ENCODE peak calls at places on chromosomes 13 and 19, in five cellular contexts. One of them, this sample, is unnamed.

GRCh38 chr13:41606646-41607045 is 149.3 kb downstream of the RGCC start:
- DNase-seq in spleen: no peak
- DNase-seq in A673: no peak
- DNase-seq in HFF-Myc: no peak
- DNase-seq in Peyer's patch: no peak
- DNase-seq in this sample: no peak

GRCh38 chr13:47556703-47557102 is 444.4 kb downstream of the SUCLA2 start:
- DNase-seq in spleen: no peak
- DNase-seq in A673: no peak
- DNase-seq in HFF-Myc: no peak
- DNase-seq in Peyer's patch: no peak
- DNase-seq in this sample: no peak

GRCh38 chr19:41930926-41931592 is 2.8 kb upstream of the ERFL start:
- DNase-seq in spleen: no peak
- DNase-seq in A673: peak
- DNase-seq in HFF-Myc: no peak
- DNase-seq in Peyer's patch: no peak
- DNase-seq in this sample: no peak

GRCh38 chr19:46383846-46384245 is 29.5 kb downstream of the CCDC8 start:
- DNase-seq in spleen: peak
- DNase-seq in A673: no peak
- DNase-seq in HFF-Myc: no peak
- DNase-seq in Peyer's patch: peak
- DNase-seq in this sample: no peak

GRCh38 chr13:25300861-25301346 is 521 bp upstream of the NUP58 start:
- DNase-seq in spleen: peak
- DNase-seq in A673: no peak
- DNase-seq in HFF-Myc: no peak
- DNase-seq in Peyer's patch: peak
- DNase-seq in this sample: peak

GRCh38 chr13:101626925-101627555 is 174.6 kb downstream of the ITGBL1 start:
- DNase-seq in spleen: no peak
- DNase-seq in A673: peak
- DNase-seq in HFF-Myc: no peak
- DNase-seq in Peyer's patch: peak
- DNase-seq in this sample: no peak

GRCh38 chr13:20125129-20125782 is 35.6 kb downstream of the GJA3 start:
- DNase-seq in spleen: no peak
- DNase-seq in A673: no peak
- DNase-seq in HFF-Myc: no peak
- DNase-seq in Peyer's patch: peak
- DNase-seq in this sample: peak

GRCh38 chr13:20340759-20341161 is 108.6 kb upstream of the GJB6 start:
- DNase-seq in spleen: no peak
- DNase-seq in A673: peak
- DNase-seq in HFF-Myc: no peak
- DNase-seq in Peyer's patch: no peak
- DNase-seq in this sample: peak

GRCh38 chr19:43229315-43229714 is 23.9 kb upstream of the PSG4 start:
- DNase-seq in spleen: no peak
- DNase-seq in A673: no peak
- DNase-seq in HFF-Myc: no peak
- DNase-seq in Peyer's patch: no peak
- DNase-seq in this sample: peak

GRCh38 chr19:16566161-16566560 is 6.1 kb downstream of the SLC35E1 start:
- DNase-seq in spleen: peak
- DNase-seq in A673: no peak
- DNase-seq in HFF-Myc: no peak
- DNase-seq in Peyer's patch: peak
- DNase-seq in this sample: no peak

GRCh38 chr13:30743319-30744055 is 8.1 kb downstream of the ALOX5AP start:
- DNase-seq in spleen: no peak
- DNase-seq in A673: no peak
- DNase-seq in HFF-Myc: peak
- DNase-seq in Peyer's patch: peak
- DNase-seq in this sample: peak

GRCh38 chr13:24997367-24997967 is 98.5 kb upstream of the PABPC3 start:
- DNase-seq in spleen: no peak
- DNase-seq in A673: peak
- DNase-seq in HFF-Myc: peak
- DNase-seq in Peyer's patch: no peak
- DNase-seq in this sample: peak

GRCh38 chr13:46288570-46289259 is 77.0 kb downstream of the LRRC63 start:
- DNase-seq in spleen: no peak
- DNase-seq in A673: peak
- DNase-seq in HFF-Myc: no peak
- DNase-seq in Peyer's patch: no peak
- DNase-seq in this sample: peak

GRCh38 chr13:110799246-110800236 is 86.0 kb downstream of the ING1 start:
- DNase-seq in spleen: peak
- DNase-seq in A673: peak
- DNase-seq in HFF-Myc: peak
- DNase-seq in Peyer's patch: no peak
- DNase-seq in this sample: peak

GRCh38 chr19:51339313-51339686 is 2.6 kb downstream of the VSIG10L start:
- DNase-seq in spleen: no peak
- DNase-seq in A673: no peak
- DNase-seq in HFF-Myc: no peak
- DNase-seq in Peyer's patch: no peak
- DNase-seq in this sample: no peak

GRCh38 chr19:54418030-54418929 is 3.0 kb downstream of the TTYH1 start:
- DNase-seq in spleen: peak
- DNase-seq in A673: no peak
- DNase-seq in HFF-Myc: no peak
- DNase-seq in Peyer's patch: no peak
- DNase-seq in this sample: peak

GRCh38 chr13:106083620-106084350 is 451.7 kb downstream of the EFNB2 start:
- DNase-seq in spleen: no peak
- DNase-seq in A673: peak
- DNase-seq in HFF-Myc: no peak
- DNase-seq in Peyer's patch: peak
- DNase-seq in this sample: peak

GRCh38 chr13:35780613-35781012 is 304.1 kb upstream of the MAB21L1 start:
- DNase-seq in spleen: no peak
- DNase-seq in A673: no peak
- DNase-seq in HFF-Myc: no peak
- DNase-seq in Peyer's patch: no peak
- DNase-seq in this sample: no peak

GRCh38 chr19:7442423-7442822 is 46.4 kb downstream of the PEX11G start:
- DNase-seq in spleen: no peak
- DNase-seq in A673: peak
- DNase-seq in HFF-Myc: no peak
- DNase-seq in Peyer's patch: no peak
- DNase-seq in this sample: peak

GRCh38 chr13:102913924-102914628 is 68.2 kb downstream of the ERCC5 start:
- DNase-seq in spleen: no peak
- DNase-seq in A673: peak
- DNase-seq in HFF-Myc: no peak
- DNase-seq in Peyer's patch: peak
- DNase-seq in this sample: peak

GRCh38 chr19:42166336-42166735 is 34.1 kb upstream of the POU2F2 start:
- DNase-seq in spleen: no peak
- DNase-seq in A673: no peak
- DNase-seq in HFF-Myc: no peak
- DNase-seq in Peyer's patch: no peak
- DNase-seq in this sample: no peak

GRCh38 chr13:27257648-27258253 is 6.4 kb downstream of the RPL21 start:
- DNase-seq in spleen: no peak
- DNase-seq in A673: no peak
- DNase-seq in HFF-Myc: no peak
- DNase-seq in Peyer's patch: no peak
- DNase-seq in this sample: no peak

GRCh38 chr13:43804461-43805070 is 17.8 kb upstream of the ENOX1 start:
- DNase-seq in spleen: no peak
- DNase-seq in A673: peak
- DNase-seq in HFF-Myc: no peak
- DNase-seq in Peyer's patch: no peak
- DNase-seq in this sample: peak

GRCh38 chr19:49880162-49880869 is 2.8 kb downstream of the TBC1D17 start:
- DNase-seq in spleen: no peak
- DNase-seq in A673: no peak
- DNase-seq in HFF-Myc: no peak
- DNase-seq in Peyer's patch: peak
- DNase-seq in this sample: no peak

GRCh38 chr13:34257980-34258379 is 440.0 kb downstream of the RFC3 start:
- DNase-seq in spleen: no peak
- DNase-seq in A673: peak
- DNase-seq in HFF-Myc: no peak
- DNase-seq in Peyer's patch: no peak
- DNase-seq in this sample: no peak

GRCh38 chr13:82800391-82800790 is 1081.9 kb downstream of the SLITRK1 start:
- DNase-seq in spleen: no peak
- DNase-seq in A673: no peak
- DNase-seq in HFF-Myc: no peak
- DNase-seq in Peyer's patch: no peak
- DNase-seq in this sample: peak

GRCh38 chr13:64397699-64398098 is 2832.4 kb downstream of the PCDH9 start:
- DNase-seq in spleen: no peak
- DNase-seq in A673: peak
- DNase-seq in HFF-Myc: no peak
- DNase-seq in Peyer's patch: no peak
- DNase-seq in this sample: peak

GRCh38 chr13:33003458-33004019 is 12.7 kb upstream of the KL start:
- DNase-seq in spleen: no peak
- DNase-seq in A673: no peak
- DNase-seq in HFF-Myc: no peak
- DNase-seq in Peyer's patch: no peak
- DNase-seq in this sample: no peak

GRCh38 chr19:14434543-14435319 is 1.6 kb downstream of the PKN1 start:
- DNase-seq in spleen: peak
- DNase-seq in A673: no peak
- DNase-seq in HFF-Myc: peak
- DNase-seq in Peyer's patch: peak
- DNase-seq in this sample: peak

GRCh38 chr19:52231154-52231565 is 38.2 kb upstream of the ZNF766 start:
- DNase-seq in spleen: no peak
- DNase-seq in A673: no peak
- DNase-seq in HFF-Myc: no peak
- DNase-seq in Peyer's patch: no peak
- DNase-seq in this sample: no peak

GRCh38 chr13:39604736-39605135 is 1.7 kb upstream of the LHFPL6 start:
- DNase-seq in spleen: no peak
- DNase-seq in A673: no peak
- DNase-seq in HFF-Myc: no peak
- DNase-seq in Peyer's patch: no peak
- DNase-seq in this sample: no peak

GRCh38 chr13:39603424-39603947 is 493 bp upstream of the LHFPL6 start:
- DNase-seq in spleen: no peak
- DNase-seq in A673: peak
- DNase-seq in HFF-Myc: no peak
- DNase-seq in Peyer's patch: no peak
- DNase-seq in this sample: peak

GRCh38 chr13:39602277-39602613 is 748 bp downstream of the LHFPL6 start:
- DNase-seq in spleen: no peak
- DNase-seq in A673: no peak
- DNase-seq in HFF-Myc: no peak
- DNase-seq in Peyer's patch: no peak
- DNase-seq in this sample: no peak

GRCh38 chr13:39601636-39602035 is 1.4 kb downstream of the LHFPL6 start:
- DNase-seq in spleen: no peak
- DNase-seq in A673: no peak
- DNase-seq in HFF-Myc: no peak
- DNase-seq in Peyer's patch: no peak
- DNase-seq in this sample: no peak

DNA sequence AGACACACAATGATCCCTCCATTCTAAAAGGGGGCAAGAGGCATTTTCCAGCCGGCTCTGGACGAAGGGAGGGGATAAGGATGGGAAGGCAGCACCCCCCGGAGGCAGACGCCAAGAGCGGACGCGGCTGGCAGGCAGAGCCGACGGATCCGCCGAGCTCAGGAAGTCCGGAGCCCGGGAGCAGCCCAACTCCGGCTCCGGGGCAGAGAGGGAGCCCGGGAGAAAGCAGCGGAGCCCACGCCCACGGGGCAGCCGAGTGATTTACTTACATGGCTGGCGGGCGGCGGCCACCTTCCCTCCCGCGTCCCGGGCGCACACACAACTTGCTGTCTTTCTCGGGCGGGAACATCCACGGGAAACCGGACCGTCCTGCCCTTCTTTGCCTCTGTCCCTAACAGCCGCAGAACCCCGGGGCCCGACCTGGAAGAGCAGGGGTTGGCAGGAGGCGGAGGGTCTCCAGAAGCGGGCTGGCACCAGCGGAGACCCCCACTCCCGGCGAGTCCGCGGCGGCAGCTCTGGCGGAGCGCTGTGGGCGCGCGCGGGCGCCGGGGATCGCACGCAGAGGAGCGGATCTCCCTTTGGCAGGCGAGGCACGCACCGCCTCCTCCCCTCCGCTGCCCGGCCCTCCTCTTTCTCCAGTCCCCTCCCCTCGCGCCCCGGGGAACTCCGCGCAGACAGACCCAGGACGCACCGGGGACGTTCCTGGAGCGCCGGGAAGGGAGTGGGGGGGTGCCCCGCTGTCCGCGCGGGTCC is at the start of gene LHFPL6:
- DNase-seq in spleen: peak
- DNase-seq in A673: peak
- DNase-seq in HFF-Myc: peak
- DNase-seq in Peyer's patch: peak
- DNase-seq in this sample: peak
- TF ChIP-seq CTCF in spleen: no peak
- TF ChIP-seq CTCF in A673: peak
- TF ChIP-seq CTCF in HFF-Myc: peak
- TF ChIP-seq CTCF in Peyer's patch: no peak
- TF ChIP-seq CTCF in this sample: peak

GRCh38 chr19:40719414-40719894 is 2.5 kb downstream of the ITPKC start:
- DNase-seq in spleen: no peak
- DNase-seq in A673: no peak
- DNase-seq in HFF-Myc: no peak
- DNase-seq in Peyer's patch: no peak
- DNase-seq in this sample: no peak
- H3K4me3 ChIP-seq in spleen: peak
- H3K4me3 ChIP-seq in A673: no peak
- H3K4me3 ChIP-seq in HFF-Myc: peak
- H3K4me3 ChIP-seq in Peyer's patch: peak
- H3K4me3 ChIP-seq in this sample: peak

GRCh38 chr13:113458218-113459065 is 5.2 kb upstream of the ADPRHL1 start:
- DNase-seq in spleen: no peak
- DNase-seq in A673: peak
- DNase-seq in HFF-Myc: no peak
- DNase-seq in Peyer's patch: no peak
- DNase-seq in this sample: no peak
- TF ChIP-seq CTCF in spleen: no peak
- TF ChIP-seq CTCF in A673: peak
- TF ChIP-seq CTCF in HFF-Myc: peak
- TF ChIP-seq CTCF in Peyer's patch: peak
- TF ChIP-seq CTCF in this sample: peak

GRCh38 chr13:97758317-97758716 is 195.2 kb upstream of the IPO5 start:
- DNase-seq in spleen: no peak
- DNase-seq in A673: no peak
- DNase-seq in HFF-Myc: no peak
- DNase-seq in Peyer's patch: no peak
- DNase-seq in this sample: no peak
- H3K4me3 ChIP-seq in spleen: no peak
- H3K4me3 ChIP-seq in A673: no peak
- H3K4me3 ChIP-seq in HFF-Myc: no peak
- H3K4me3 ChIP-seq in Peyer's patch: no peak
- H3K4me3 ChIP-seq in this sample: no peak

This sample was measured in AG10803.